ENCODE peak calls at places on chromosomes 1 and 21, in four cellular contexts. O is EL, G is Peyer's patch, I is neural crest cell. X is an unnamed sample.

GRCh38 chr1:209456878-209457277 is 126.6 kb upstream of the CAMK1G start:
- DNase-seq in O (peak), G (no peak), I (no peak), X (no peak)

GRCh38 chr1:245860681-245861552 is 646.2 kb downstream of the SMYD3 start:
- DNase-seq in O (peak), G (no peak), I (no peak), X (no peak)

GRCh38 chr1:220787069-220787614 is 429 bp downstream of the MTARC1 start:
- DNase-seq in O (no peak), G (peak), I (no peak), X (no peak)

GRCh38 chr21:41675574-41675973 is 91.3 kb downstream of the RIPK4 start:
- DNase-seq in O (no peak), G (no peak), I (no peak), X (no peak)

GRCh38 chr1:233245191-233245765 is 50.2 kb downstream of the PCNX2 start:
- DNase-seq in O (no peak), G (no peak), I (no peak), X (no peak)

GRCh38 chr1:11787251-11787803 is 18.4 kb downstream of the MTHFR start:
- DNase-seq in O (peak), G (peak), I (no peak), X (no peak)

GRCh38 chr1:9247894-9248293 is 13.3 kb downstream of the H6PD start:
- DNase-seq in O (no peak), G (no peak), I (no peak), X (no peak)

GRCh38 chr1:184827600-184828368 is 73.1 kb upstream of the EDEM3 start:
- DNase-seq in O (peak), G (no peak), I (no peak), X (peak)

GRCh38 chr1:111471012-111471411 is 2.8 kb upstream of the C1orf162 start:
- DNase-seq in O (no peak), G (no peak), I (no peak), X (no peak)

GRCh38 chr1:55640708-55641473 is 425.7 kb upstream of the USP24 start:
- DNase-seq in O (peak), G (peak), I (no peak), X (no peak)

GRCh38 chr1:168613689-168614655 is 37.6 kb downstream of the XCL1 start:
- DNase-seq in O (no peak), G (no peak), I (peak), X (no peak)

GRCh38 chr1:36425791-36426190 is 24.5 kb downstream of the OSCP1 start:
- DNase-seq in O (no peak), G (no peak), I (no peak), X (no peak)